ENCODE peak calls at places on chromosomes 12 and 14, in six cellular contexts. S is GDM1; M is ACHN; F is activated naive CD8-positive, alpha-beta T cell treated with anti-CD3 and anti-CD28 coated beads, Interleukin-2, amount 50 U/mL, for 24 hours; R is T follicular helper cell; A is neural crest cell. C is an unnamed sample.
A peak's percentile ranks its signal among the peaks of the same experiment; 100 is the strongest.

GRCh38 chr12:69880566-69880965 is 55.5 kb downstream of the MYRFL start:
- DNase-seq in S (peak; percentile 12), M (peak; percentile 18), F (no peak), R (no peak), A (no peak), C (no peak)

GRCh38 chr12:58765653-58766554 is 154.4 kb downstream of the LRIG3 start:
- DNase-seq in S (no peak), M (no peak), F (no peak), R (no peak), A (no peak), C (no peak)

GRCh38 chr14:55800443-55800842 is 220.4 kb downstream of the KTN1 start:
- DNase-seq in S (no peak), M (no peak), F (no peak), R (no peak), A (no peak), C (no peak)

GRCh38 chr12:2891240-2892053 is 756 bp downstream of the TULP3 start:
- DNase-seq in S (no peak), M (peak; percentile 79), F (peak; percentile 44), R (peak; percentile 11), A (peak; percentile 46), C (peak; percentile 75)

GRCh38 chr12:57632898-57633825 is at the start of gene B4GALNT1:
- DNase-seq in S (peak; percentile 57), M (peak; percentile 83), F (peak; percentile 74), R (peak; percentile 39), A (peak; percentile 81), C (peak; percentile 51)

GRCh38 chr12:3035815-3036702 is 41.1 kb upstream of the TSPAN9 start:
- DNase-seq in S (no peak), M (peak; percentile 24), F (no peak), R (no peak), A (no peak), C (no peak)

GRCh38 chr12:58148405-58148804 is 207.0 kb downstream of the ATP23 start:
- DNase-seq in S (no peak), M (no peak), F (no peak), R (no peak), A (no peak), C (no peak)

GRCh38 chr14:76919431-76919810 is 93.2 kb downstream of the LRRC74A start:
- DNase-seq in S (no peak), M (peak; percentile 6), F (no peak), R (no peak), A (no peak), C (peak; percentile 72)

GRCh38 chr12:13964666-13965065 is 16.7 kb downstream of the GRIN2B start:
- DNase-seq in S (no peak), M (no peak), F (no peak), R (no peak), A (no peak), C (no peak)

GRCh38 chr12:113788020-113788856 is 177.9 kb downstream of the RBM19 start:
- DNase-seq in S (no peak), M (no peak), F (no peak), R (no peak), A (no peak), C (no peak)

GRCh38 chr12:88805692-88806091 is 225.4 kb upstream of the KITLG start:
- DNase-seq in S (peak; percentile 81), M (no peak), F (no peak), R (no peak), A (no peak), C (no peak)

GRCh38 chr14:103563089-103563620 is 395 bp downstream of the COA8 start:
- DNase-seq in S (no peak), M (peak; percentile 43), F (no peak), R (no peak), A (no peak), C (peak; percentile 73)

GRCh38 chr14:100557658-100558057 is 29.6 kb downstream of the BEGAIN start:
- DNase-seq in S (no peak), M (no peak), F (no peak), R (no peak), A (no peak), C (no peak)

GRCh38 chr14:25150401-25150800 is 100.5 kb upstream of the STXBP6 start:
- DNase-seq in S (no peak), M (no peak), F (no peak), R (no peak), A (no peak), C (no peak)

GRCh38 chr14:25833341-25834121 is 764.3 kb downstream of the NOVA1 start:
- DNase-seq in S (no peak), M (peak; percentile 40), F (peak; percentile 1), R (no peak), A (peak; percentile 41), C (peak; percentile 1)

GRCh38 chr12:124487065-124487833 is 80.2 kb downstream of the NCOR2 start:
- DNase-seq in S (no peak), M (no peak), F (no peak), R (no peak), A (no peak), C (no peak)

GRCh38 chr14:24150567-24150966 is 3.3 kb downstream of the RNF31 start:
- DNase-seq in S (no peak), M (no peak), F (no peak), R (no peak), A (no peak), C (no peak)

GRCh38 chr12:26195641-26196423 is 459 bp downstream of the SSPN start:
- DNase-seq in S (no peak), M (peak; percentile 67), F (peak; percentile 16), R (no peak), A (peak; percentile 37), C (peak; percentile 77)

GRCh38 chr12:65171073-65171472 is 1.7 kb downstream of the LEMD3 start:
- DNase-seq in S (no peak), M (no peak), F (no peak), R (no peak), A (no peak), C (no peak)

GRCh38 chr12:95788637-95789036 is 1.9 kb downstream of the NTN4 start:
- DNase-seq in S (no peak), M (peak; percentile 65), F (no peak), R (no peak), A (no peak), C (no peak)

GRCh38 chr14:103730490-103731035 is 15.0 kb downstream of the ZFYVE21 start:
- DNase-seq in S (no peak), M (no peak), F (no peak), R (no peak), A (no peak), C (no peak)

GRCh38 chr14:100692859-100693558 is 33.7 kb upstream of the DLK1 start:
- DNase-seq in S (no peak), M (peak; percentile 91), F (no peak), R (no peak), A (no peak), C (no peak)

GRCh38 chr12:145369-145960 is 68.5 kb downstream of the SLC6A12 start:
- DNase-seq in S (no peak), M (no peak), F (no peak), R (no peak), A (no peak), C (peak; percentile 33)